ENCODE peak calls at places on chromosomes 2 and 18, in six cellular contexts. N is HCT116; V is PC-3; K is dorsolateral prefrontal cortex; Q is astrocyte; Z is CD8-positive, alpha-beta T cell. O is an unnamed sample.

GRCh38 chr18:58520964-58521363 is 107.9 kb downstream of the ALPK2 start:
- DNase-seq in Z (no peak), N (no peak), V (peak), Q (no peak), K (no peak), O (no peak)

GRCh38 chr2:23556929-23557328 is 171.9 kb downstream of the KLHL29 start:
- DNase-seq in V (no peak), N (no peak), Z (no peak), Q (no peak), K (no peak), O (no peak)

GRCh38 chr2:164044637-164045036 is 308.8 kb upstream of the FIGN start:
- DNase-seq in K (no peak), N (no peak), Q (peak), Z (no peak), V (no peak), O (no peak)

GRCh38 chr2:15794608-15795134 is 145.7 kb upstream of the MYCN start:
- DNase-seq in Q (no peak), Z (no peak), K (no peak), N (no peak), V (no peak), O (no peak)

GRCh38 chr2:129975016-129975774 is 4.3 kb upstream of the RAB6C start:
- DNase-seq in Q (no peak), K (no peak), Z (no peak), N (no peak), V (no peak), O (no peak)

GRCh38 chr2:33791625-33792024 is 192.5 kb upstream of the FAM98A start:
- DNase-seq in N (no peak), K (no peak), V (peak), Q (peak), Z (no peak), O (no peak)

GRCh38 chr2:68190991-68191731 is 33.5 kb downstream of the PNO1 start:
- DNase-seq in Q (peak), Z (no peak), V (peak), N (peak), K (no peak), O (no peak)

GRCh38 chr2:132421198-132421780 is 4.7 kb downstream of the GPR39 start:
- DNase-seq in N (no peak), Z (no peak), Q (no peak), K (no peak), V (peak), O (no peak)

GRCh38 chr2:5693288-5694015 is 1.3 kb downstream of the SOX11 start:
- DNase-seq in V (no peak), K (no peak), N (no peak), Q (peak), Z (no peak), O (no peak)

GRCh38 chr18:22084547-22084946 is 84.8 kb upstream of the GATA6 start:
- DNase-seq in Z (no peak), Q (peak), K (no peak), V (no peak), N (no peak), O (no peak)

GRCh38 chr18:31325051-31325450 is 7.1 kb downstream of the DSG1 start:
- DNase-seq in K (no peak), Z (no peak), N (no peak), V (peak), Q (peak), O (no peak)

GRCh38 chr2:205024822-205025518 is 479.7 kb downstream of the PARD3B start:
- DNase-seq in Q (peak), K (no peak), N (peak), Z (no peak), V (peak), O (no peak)

GRCh38 chr2:232343816-232344215 is 34.7 kb upstream of the ALPP start:
- DNase-seq in K (no peak), V (peak), Z (no peak), Q (no peak), N (no peak), O (no peak)

GRCh38 chr18:62937065-62937464 is 221.7 kb downstream of the PHLPP1 start:
- DNase-seq in N (no peak), Z (no peak), V (peak), Q (no peak), K (no peak), O (no peak)

GRCh38 chr2:44942304-44943030 is 965 bp downstream of the SIX3 start:
- DNase-seq in Z (no peak), Q (no peak), N (no peak), V (no peak), K (no peak), O (no peak)

GRCh38 chr18:48264508-48264907 is 144.7 kb downstream of the ZBTB7C start:
- DNase-seq in N (no peak), K (no peak), Q (peak), V (no peak), Z (no peak), O (no peak)

GRCh38 chr2:132465917-132466316 is 49.3 kb downstream of the GPR39 start:
- DNase-seq in Z (no peak), Q (peak), K (no peak), V (no peak), N (no peak), O (no peak)

GRCh38 chr2:191020742-191021381 is 6.9 kb upstream of the STAT1 start:
- DNase-seq in V (peak), Z (peak), Q (peak), K (no peak), N (no peak), O (peak)

GRCh38 chr2:95281071-95281470 is 6.8 kb downstream of the PROM2 start:
- DNase-seq in K (no peak), N (no peak), Z (no peak), V (no peak), Q (no peak), O (no peak)

GRCh38 chr2:219002395-219003266 is 9.4 kb upstream of the CRYBA2 start:
- DNase-seq in N (peak), Z (peak), Q (no peak), V (peak), K (no peak), O (no peak)

GRCh38 chr2:197310271-197310939 is at the start of gene ANKRD44:
- DNase-seq in Q (peak), K (peak), N (peak), Z (peak), V (peak), O (peak)

GRCh38 chr2:149169653-149170052 is 131.2 kb downstream of the LYPD6B start:
- DNase-seq in V (peak), K (no peak), Q (no peak), Z (no peak), N (peak), O (no peak)

GRCh38 chr2:11573418-11574175 is 39.8 kb downstream of the GREB1 start:
- DNase-seq in Z (no peak), K (peak), N (no peak), V (peak), Q (peak), O (no peak)

GRCh38 chr2:217743980-217744761 is 258.6 kb downstream of the TNS1 start:
- DNase-seq in Z (no peak), V (no peak), Q (no peak), N (no peak), K (no peak), O (no peak)

GRCh38 chr2:145569108-145569507 is 1049.2 kb upstream of the ZEB2 start:
- DNase-seq in Q (peak), N (no peak), Z (no peak), K (no peak), V (peak), O (no peak)

GRCh38 chr18:10397004-10397403 is 57.4 kb upstream of the APCDD1 start:
- DNase-seq in Z (no peak), Q (no peak), V (no peak), N (no peak), K (no peak), O (no peak)

GRCh38 chr2:220034356-220035121 is 407.1 kb downstream of the SLC4A3 start:
- DNase-seq in V (peak), Q (peak), N (no peak), Z (no peak), K (peak), O (no peak)

GRCh38 chr18:3869848-3870247 is 419.9 kb downstream of the TGIF1 start:
- DNase-seq in V (peak), N (peak), Z (no peak), Q (peak), K (no peak), O (no peak)

GRCh38 chr2:30865892-30866681 is 58.8 kb upstream of the CAPN13 start:
- DNase-seq in V (no peak), Q (no peak), N (no peak), K (no peak), Z (no peak), O (peak)

GRCh38 chr2:15802657-15803056 is 137.7 kb upstream of the MYCN start:
- DNase-seq in V (no peak), Z (no peak), K (no peak), Q (no peak), N (no peak), O (no peak)

GRCh38 chr2:100470898-100471514 is 724 bp downstream of the NMS start:
- DNase-seq in Q (no peak), K (no peak), V (no peak), N (no peak), Z (no peak), O (peak)

GRCh38 chr2:8134105-8134903 is 547.6 kb upstream of the ID2 start:
- DNase-seq in V (no peak), Z (no peak), K (no peak), Q (no peak), N (no peak), O (no peak)
- H3K27ac ChIP-seq in V (no peak), Z (no peak), K (no peak), Q (no peak), N (no peak), O (no peak)

GRCh38 chr2:157593411-157593810 is 35.3 kb downstream of the ACVR1C start:
- DNase-seq in Z (no peak), V (no peak), N (no peak), K (no peak), Q (no peak), O (no peak)

GRCh38 chr2:157601807-157602206 is 26.9 kb downstream of the ACVR1C start:
- DNase-seq in V (no peak), K (no peak), Z (no peak), Q (no peak), N (no peak), O (no peak)

GRCh38 chr2:157592374-157592773 is 36.3 kb downstream of the ACVR1C start:
- DNase-seq in K (no peak), V (no peak), Q (no peak), N (no peak), Z (no peak), O (no peak)

GRCh38 chr2:157592983-157593382 is 35.7 kb downstream of the ACVR1C start:
- DNase-seq in N (no peak), V (peak), K (no peak), Q (no peak), Z (no peak), O (no peak)

GRCh38 chr2:157596992-157597681 is 31.5 kb downstream of the ACVR1C start:
- DNase-seq in K (peak), Z (peak), V (peak), N (no peak), Q (peak), O (no peak)
- TF ChIP-seq CTCF in K (peak), Z (peak), V (peak), N (no peak), Q (peak), O (no peak)

GRCh38 chr18:5977022-5977421 is 81.7 kb upstream of the TMEM200C start:
- DNase-seq in Q (no peak), N (no peak), K (no peak), V (no peak), Z (no peak), O (no peak)

GRCh38 chr18:5973079-5973478 is 77.8 kb upstream of the TMEM200C start:
- DNase-seq in V (no peak), Z (no peak), N (no peak), Q (no peak), K (no peak), O (no peak)

GRCh38 chr18:5972298-5972697 is 77.0 kb upstream of the TMEM200C start:
- DNase-seq in V (no peak), Z (no peak), K (no peak), N (no peak), Q (no peak), O (no peak)

GRCh38 chr18:5975111-5975622 is 79.8 kb upstream of the TMEM200C start:
- DNase-seq in N (no peak), V (peak), K (no peak), Q (peak), Z (no peak), O (no peak)

GRCh38 chr18:5974696-5975095 is 79.4 kb upstream of the TMEM200C start:
- DNase-seq in Q (no peak), Z (no peak), V (no peak), K (no peak), N (no peak), O (no peak)
- H3K27ac ChIP-seq in Q (no peak), Z (no peak), V (peak), K (no peak), N (no peak), O (no peak)

DNA sequence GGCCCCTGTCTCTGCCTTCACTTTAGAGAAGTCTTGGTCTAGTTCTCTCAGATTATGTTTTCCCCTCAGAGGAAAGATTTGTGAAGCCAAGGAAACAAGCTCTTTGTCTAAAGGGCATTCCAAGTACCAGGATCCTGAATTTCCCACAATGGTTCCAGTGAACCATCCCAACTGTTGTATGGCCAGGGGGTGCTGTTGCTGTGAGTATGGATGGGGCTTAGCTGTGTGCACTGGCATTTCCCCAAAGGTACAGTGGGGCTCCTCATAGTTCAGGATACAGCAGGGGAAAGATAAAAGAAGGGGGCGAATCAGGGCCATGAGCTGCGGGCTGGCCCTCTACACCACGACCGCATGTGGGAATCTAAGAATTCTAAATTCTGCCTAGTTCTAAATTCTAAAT is 1154.0 kb upstream of the FANCL start:
- DNase-seq in V (no peak), Q (no peak), Z (no peak), N (no peak), K (no peak), O (no peak)
- TF ChIP-seq CTCF in V (no peak), Q (no peak), Z (no peak), N (no peak), K (no peak), O (no peak)

DNA sequence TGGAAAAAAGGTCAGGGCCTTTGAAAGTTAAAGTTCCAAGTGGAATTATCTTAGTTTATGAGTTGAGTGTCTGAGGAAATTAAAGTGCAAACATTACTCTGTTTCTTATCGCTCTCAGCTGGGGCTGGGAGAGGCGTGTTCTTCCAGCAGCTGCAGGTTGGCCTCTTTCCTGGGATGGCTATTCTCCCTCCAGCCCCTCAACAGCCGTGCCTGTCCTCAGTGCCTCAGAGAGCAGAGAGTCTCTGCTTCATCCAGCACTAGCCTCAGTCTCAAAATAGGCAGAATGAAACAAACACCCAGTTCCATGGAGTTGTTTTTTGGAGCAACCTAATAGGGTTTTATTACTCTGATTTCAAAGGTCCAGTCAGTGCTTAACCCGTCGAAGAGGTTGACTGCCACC is 298.1 kb downstream of the GALR1 start:
- DNase-seq in Q (no peak), N (no peak), V (no peak), Z (no peak), K (no peak), O (no peak)
- H3K27ac ChIP-seq in Q (no peak), N (no peak), V (no peak), Z (no peak), K (no peak), O (no peak)

GRCh38 chr2:240557808-240558207 is at the start of gene ANKMY1:
- DNase-seq in Q (peak), Z (peak), N (no peak), V (peak), K (peak), O (no peak)

GRCh38 chr2:240557101-240557751 is 562 bp downstream of the ANKMY1 start:
- DNase-seq in V (no peak), Q (no peak), N (no peak), K (no peak), Z (no peak), O (no peak)

GRCh38 chr2:240554767-240555493 is 2.9 kb downstream of the ANKMY1 start:
- DNase-seq in Q (no peak), K (no peak), Z (no peak), V (no peak), N (no peak), O (no peak)

GRCh38 chr2:240555541-240556250 is 2.1 kb downstream of the ANKMY1 start:
- DNase-seq in V (no peak), Z (no peak), Q (no peak), K (no peak), N (no peak), O (no peak)

DNA sequence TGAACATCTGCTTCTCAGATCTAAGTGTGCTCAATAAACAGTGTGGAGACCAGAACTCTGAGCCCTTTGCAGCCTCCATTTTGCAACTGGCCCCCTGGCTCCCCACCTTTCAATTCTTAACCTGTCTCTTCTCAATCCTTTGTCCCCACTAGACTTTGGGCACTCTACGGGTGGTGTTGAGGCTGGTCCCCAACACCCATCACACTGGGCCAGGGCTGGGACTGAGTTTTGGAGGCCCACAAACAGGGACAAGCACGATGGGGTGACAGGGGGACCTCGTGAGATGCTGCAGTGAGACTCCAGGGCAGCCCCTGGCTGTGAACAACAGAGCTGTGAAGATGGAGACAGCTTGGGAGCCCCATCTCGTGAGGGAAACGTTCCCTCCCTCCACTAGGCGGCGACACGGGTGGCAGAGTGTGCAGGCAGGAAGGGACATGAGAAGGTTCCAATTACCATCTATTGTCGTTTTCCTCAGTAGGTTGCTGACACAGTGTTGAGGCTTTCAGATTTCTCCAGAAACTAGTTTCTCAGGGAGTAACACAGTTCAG is 1.2 kb downstream of the ANKMY1 start:
- DNase-seq in Z (peak), Q (no peak), N (no peak), V (peak), K (no peak), O (peak)
- TF ChIP-seq CTCF in Z (peak), Q (peak), N (peak), V (peak), K (no peak), O (peak)

GRCh38 chr2:168858146-168858545 is 32.1 kb downstream of the SPC25 start:
- DNase-seq in Q (no peak), V (no peak), Z (no peak), N (no peak), K (no peak), O (no peak)
- H3K27ac ChIP-seq in Q (no peak), V (no peak), Z (no peak), N (no peak), K (no peak), O (no peak)

DNA sequence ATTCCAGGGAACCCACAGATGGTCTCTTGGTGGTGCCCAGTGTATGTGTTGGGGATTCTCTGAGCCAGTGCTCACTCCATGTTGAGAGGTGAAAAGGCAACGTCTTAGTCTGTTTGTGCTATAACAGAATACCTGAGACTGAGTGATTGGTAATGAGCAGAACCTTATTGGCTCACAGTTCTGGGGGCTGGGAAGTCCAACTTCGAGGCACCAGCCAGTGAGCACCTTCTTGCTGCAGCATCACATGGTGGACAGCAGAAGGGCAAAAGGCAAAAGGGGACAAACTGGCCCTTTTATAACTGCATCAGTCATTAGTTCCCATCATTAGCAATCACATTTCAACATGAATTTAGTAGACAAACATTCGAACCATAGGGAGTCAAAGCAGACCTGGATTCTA is 81.0 kb upstream of the SP3 start:
- DNase-seq in Z (no peak), Q (no peak), V (no peak), K (no peak), N (no peak), O (no peak)
- TF ChIP-seq CTCF in Z (no peak), Q (no peak), V (no peak), K (no peak), N (no peak), O (no peak)

GRCh38 chr2:239302808-239303557 is 97.8 kb downstream of the HDAC4 start:
- DNase-seq in Z (no peak), K (peak), N (no peak), V (no peak), Q (no peak), O (no peak)

GRCh38 chr2:239305222-239305575 is 95.6 kb downstream of the HDAC4 start:
- DNase-seq in Z (no peak), K (no peak), N (no peak), V (no peak), Q (no peak), O (no peak)

GRCh38 chr2:239302083-239302807 is 98.6 kb downstream of the HDAC4 start:
- DNase-seq in K (no peak), Q (no peak), N (no peak), Z (no peak), V (no peak), O (no peak)

GRCh38 chr2:239304533-239305221 is 96.1 kb downstream of the HDAC4 start:
- DNase-seq in V (no peak), Q (no peak), Z (no peak), K (no peak), N (no peak), O (no peak)

DNA sequence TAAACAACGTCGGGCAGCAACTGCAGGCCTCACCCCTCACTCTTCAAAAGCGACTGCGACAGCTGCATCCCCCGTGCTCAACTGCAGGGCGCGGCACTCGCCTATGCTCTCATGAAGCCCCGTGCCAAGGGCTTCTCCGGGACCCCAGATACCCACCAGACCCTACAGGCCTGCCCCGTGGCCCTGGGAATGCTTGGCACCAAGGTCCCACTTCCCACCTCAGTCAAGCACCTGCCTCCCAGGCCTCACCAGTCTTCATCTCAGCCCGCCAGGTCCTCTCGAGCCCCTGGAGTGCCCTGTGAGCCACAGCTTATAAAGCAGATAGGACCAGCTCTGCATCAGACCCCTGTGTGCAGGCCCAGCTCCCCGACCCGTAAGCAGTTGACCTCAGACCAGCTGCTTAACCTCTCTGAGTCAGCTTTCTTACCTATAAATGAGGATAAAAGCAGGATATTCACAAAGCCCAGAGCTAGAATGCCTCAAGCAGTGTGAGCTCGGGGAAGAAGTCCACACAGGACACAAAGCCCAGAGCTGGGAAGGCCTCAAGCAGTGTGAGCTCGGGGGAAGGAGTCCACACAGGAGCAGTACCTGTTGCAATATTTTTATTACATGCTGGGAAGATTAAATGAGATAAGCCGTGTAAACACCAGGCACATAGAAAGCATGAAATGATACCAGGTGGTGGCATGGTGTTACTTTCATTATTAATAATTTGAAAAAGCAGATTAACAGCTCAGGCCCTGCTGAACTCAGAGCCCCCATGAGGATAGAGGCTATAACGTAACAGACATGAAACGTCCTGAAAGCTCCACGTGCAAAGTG is 96.9 kb downstream of the HDAC4 start:
- DNase-seq in K (no peak), N (no peak), V (no peak), Q (no peak), Z (no peak), O (no peak)
- H3K27ac ChIP-seq in K (no peak), N (no peak), V (no peak), Q (no peak), Z (no peak), O (peak)

O was measured in DND-41.